ENCODE peak calls at places on chromosomes 7 and 10, in five cellular contexts. C is astrocyte, F is cardiac muscle cell, H is PC-9, L is Panc1. G is an unnamed sample. For H3K4me1, the result is how much of the 10 kb centered on the place peaks cover.

GRCh38 chr7:6193734-6194133 is 78.7 kb downstream of the CYTH3 start:
- DNase-seq in C (no peak), F (no peak), H (no peak), L (no peak), G (no peak)

GRCh38 chr10:76036410-76036940 is 605.1 kb downstream of the LRMDA start:
- DNase-seq in C (peak), F (peak), H (no peak), L (peak), G (peak)

GRCh38 chr7:44541028-44541869 is at the start of gene NPC1L1:
- DNase-seq in C (no peak), F (no peak), H (no peak), L (no peak), G (no peak)

GRCh38 chr7:124764847-124765400 is 668 bp downstream of the GPR37 start:
- DNase-seq in C (no peak), F (peak), H (no peak), L (no peak), G (peak)

GRCh38 chr10:60827791-60828488 is 49.7 kb downstream of the CDK1 start:
- DNase-seq in C (peak), F (peak), H (no peak), L (no peak), G (peak)

GRCh38 chr10:77530011-77530410 is 107.6 kb downstream of the KCNMA1 start:
- DNase-seq in C (no peak), F (no peak), H (no peak), L (no peak), G (no peak)

GRCh38 chr10:68826764-68827591 is at the start of gene STOX1:
- DNase-seq in C (peak), F (peak), H (peak), L (no peak), G (peak)

GRCh38 chr10:119496282-119496681 is 46.2 kb downstream of the RGS10 start:
- DNase-seq in C (no peak), F (no peak), H (no peak), L (no peak), G (no peak)

GRCh38 chr7:926061-927030 is 28.1 kb downstream of the ADAP1 start:
- DNase-seq in C (no peak), F (no peak), H (no peak), L (no peak), G (no peak)

GRCh38 chr10:78470267-78471103 is 436.8 kb downstream of the RPS24 start:
- DNase-seq in C (peak), F (no peak), H (no peak), L (no peak), G (peak)

GRCh38 chr10:50937230-50937907 is 51.9 kb upstream of the A1CF start:
- DNase-seq in C (peak), F (peak), H (no peak), L (peak), G (no peak)

GRCh38 chr7:130096243-130096827 is 26.0 kb downstream of the KLHDC10 start:
- DNase-seq in C (no peak), F (no peak), H (no peak), L (no peak), G (no peak)

GRCh38 chr7:130095812-130096211 is 25.5 kb downstream of the KLHDC10 start:
- DNase-seq in C (peak), F (no peak), H (peak), L (no peak), G (peak)

GRCh38 chr7:130092598-130092997 is 22.3 kb downstream of the KLHDC10 start:
- DNase-seq in C (no peak), F (no peak), H (no peak), L (no peak), G (no peak)

GRCh38 chr7:130090745-130091532 is 20.6 kb downstream of the KLHDC10 start:
- DNase-seq in C (no peak), F (no peak), H (no peak), L (no peak), G (no peak)

GRCh38 chr7:130091999-130092398 is 21.7 kb downstream of the KLHDC10 start:
- DNase-seq in C (no peak), F (no peak), H (no peak), L (no peak), G (no peak)
- H3K27ac ChIP-seq in C (no peak), F (no peak), H (no peak), L (no peak), G (no peak)

GRCh38 chr7:129688503-129689222 is 77.1 kb downstream of the NRF1 start:
- DNase-seq in C (no peak), F (no peak), H (no peak), L (no peak), G (no peak)

GRCh38 chr7:129690701-129691100 is 79.2 kb downstream of the NRF1 start:
- DNase-seq in C (no peak), F (no peak), H (no peak), L (no peak), G (peak)

GRCh38 chr7:129686063-129686462 is 74.5 kb downstream of the NRF1 start:
- DNase-seq in C (no peak), F (no peak), H (no peak), L (no peak), G (no peak)

GRCh38 chr7:129684777-129685176 is 73.3 kb downstream of the NRF1 start:
- DNase-seq in C (no peak), F (peak), H (no peak), L (no peak), G (peak)

DNA sequence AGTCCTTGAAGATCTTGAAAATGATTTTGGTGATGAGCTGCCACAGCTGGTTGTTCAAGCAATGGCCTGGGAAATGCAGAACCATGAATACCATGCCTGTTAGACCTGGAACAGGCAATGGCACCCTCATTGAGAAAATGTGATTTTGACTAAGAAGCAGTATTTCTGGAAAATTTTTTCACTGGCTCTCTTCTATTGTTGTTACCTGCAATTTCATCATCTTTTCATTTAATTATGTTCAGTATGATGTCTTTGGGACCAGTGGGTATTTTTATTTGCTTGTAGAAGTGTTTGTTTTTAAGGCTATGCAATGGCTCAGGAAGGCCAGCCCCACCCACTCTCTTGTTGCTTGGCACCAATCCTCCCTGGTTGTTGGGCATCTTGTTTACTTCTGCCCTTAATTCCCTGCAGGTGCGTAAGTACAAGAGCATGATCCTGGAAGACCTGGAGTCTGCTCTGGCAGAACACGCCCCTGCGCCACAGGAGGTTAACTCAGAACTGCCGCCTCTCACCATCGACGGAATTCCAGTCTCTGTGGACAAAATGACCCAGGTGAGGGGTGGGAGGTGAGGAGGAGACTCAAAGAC is 78.6 kb downstream of the NRF1 start:
- DNase-seq in C (no peak), F (no peak), H (no peak), L (no peak), G (no peak)
- H3K4me1 ChIP-seq in C (under half), F (under half), H (under half), L (under half), G (under half)

DNA sequence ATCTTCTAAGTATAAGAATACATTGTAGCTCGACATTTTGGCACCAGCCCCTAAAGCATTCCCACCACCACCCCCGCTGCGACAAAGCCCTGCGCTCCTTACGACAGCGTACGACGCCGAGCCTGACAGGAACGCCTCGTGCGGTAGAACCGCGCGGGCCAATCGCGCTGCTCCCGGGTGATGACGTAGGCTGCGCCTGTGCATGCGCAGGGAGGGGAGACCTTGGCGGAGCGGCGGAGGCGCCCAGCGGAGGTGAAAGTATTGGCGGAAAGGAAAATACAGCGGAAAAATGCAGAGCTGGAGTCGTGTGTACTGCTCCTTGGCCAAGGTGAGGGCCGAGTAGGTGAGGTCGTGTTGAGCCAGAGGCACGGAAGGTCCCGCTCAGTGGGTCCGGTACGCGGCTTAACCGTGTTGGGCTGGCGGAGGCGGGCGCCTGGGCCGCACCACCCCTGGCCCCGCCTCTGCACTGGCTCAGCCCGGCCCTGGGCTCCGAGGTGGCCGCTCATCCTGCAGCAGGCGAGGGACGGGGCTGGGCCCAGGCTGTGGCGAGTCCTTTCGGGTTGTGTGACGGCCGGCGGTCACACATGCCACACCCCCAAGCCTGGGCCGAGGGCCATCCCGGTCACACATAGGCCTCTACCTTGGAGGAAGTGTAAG is at the start of gene DLD:
- DNase-seq in C (peak), F (peak), H (peak), L (peak), G (peak)
- TF ChIP-seq CTCF in C (no peak), F (no peak), H (no peak), L (no peak), G (no peak)

DNA sequence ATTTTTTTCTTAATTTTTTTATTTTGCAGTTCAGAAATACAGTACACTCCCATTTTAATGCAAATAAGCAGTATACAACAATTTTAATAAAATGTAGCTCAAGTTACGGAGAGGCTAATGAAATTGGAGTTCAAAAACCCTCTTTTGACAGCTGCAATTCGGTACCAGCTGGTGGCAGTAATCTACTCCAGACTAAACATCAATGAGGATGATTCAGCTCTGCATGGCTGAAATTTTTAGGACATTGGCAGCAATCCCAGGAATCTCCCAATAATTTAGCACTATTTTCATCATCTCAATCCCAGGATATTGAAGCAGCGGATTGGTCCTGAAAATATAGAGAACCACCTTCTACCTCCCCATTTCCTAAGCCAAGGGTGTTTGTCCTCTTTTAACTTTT is 278.8 kb downstream of the CACNA2D1 start:
- DNase-seq in C (peak), F (peak), H (peak), L (no peak), G (peak)
- H3K27ac ChIP-seq in C (no peak), F (no peak), H (no peak), L (no peak), G (no peak)

GRCh38 chr7:31758770-31759169 is 71.8 kb downstream of the PPP1R17 start:
- DNase-seq in C (no peak), F (no peak), H (no peak), L (no peak), G (no peak)
- H3K4me1 ChIP-seq in C (under half), F (under half), H (under half), L (under half), G (under half)

GRCh38 chr7:129074361-129074871 is 19.5 kb upstream of the TNPO3 start:
- DNase-seq in C (no peak), F (no peak), H (no peak), L (no peak), G (no peak)
- TF ChIP-seq CTCF in C (no peak), F (no peak), H (no peak), L (no peak), G (no peak)

GRCh38 chr10:4501306-4501705 is 324.7 kb upstream of the AKR1E2 start:
- DNase-seq in C (peak), F (no peak), H (no peak), L (no peak), G (no peak)
- H3K27ac ChIP-seq in C (no peak), F (no peak), H (no peak), L (peak), G (no peak)

DNA sequence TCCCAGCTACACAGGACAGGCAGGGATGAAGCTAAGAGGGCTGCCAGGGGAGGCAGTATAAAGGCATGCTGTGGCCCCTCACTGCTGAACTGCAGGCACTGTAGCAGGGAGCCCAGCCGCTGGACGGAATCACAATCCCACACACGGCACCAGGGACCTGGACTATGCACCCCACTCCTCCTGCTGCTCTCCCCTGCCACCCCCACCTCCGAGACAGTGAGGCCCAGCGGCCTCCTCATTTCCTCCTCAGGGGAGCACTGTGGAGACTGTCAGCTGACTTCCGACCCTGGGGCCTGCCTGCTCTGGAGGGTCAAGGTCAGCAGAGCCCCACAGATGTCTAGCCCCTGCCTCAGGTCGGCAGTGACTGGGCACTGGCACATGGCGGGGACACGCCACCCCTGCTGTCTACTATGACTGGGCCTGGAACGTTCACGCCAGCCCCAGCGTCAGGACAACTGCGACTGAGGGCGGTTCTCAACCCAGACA is 92.7 kb downstream of the FAM53B start:
- DNase-seq in C (no peak), F (no peak), H (no peak), L (no peak), G (no peak)
- H3K4me1 ChIP-seq in C (under half), F (under half), H (under half), L (under half), G (under half)